ENCODE peak calls at places on chromosomes 1 and 21, in ten cellular contexts. X is hepatocyte; L is GM10248; Y is substantia nigra; T is left cardiac atrium; K is central memory CD8-positive, alpha-beta T cell; R is NCI-H460; W is lung microvascular endothelial cell; O is GM23248; N is iPS-NIHi11. G is an unnamed sample.

GRCh38 chr1:186033744-186034345 is 299.7 kb downstream of the HMCN1 start:
- DNase-seq in X (no peak), L (no peak), Y (no peak), T (peak), K (no peak), R (no peak), W (peak), O (peak), N (no peak), G (peak)

GRCh38 chr21:43608225-43608624 is 51.1 kb downstream of the HSF2BP start:
- DNase-seq in X (no peak), L (no peak), Y (no peak), T (no peak), K (no peak), R (no peak), W (no peak), O (peak), N (no peak), G (peak)

GRCh38 chr1:151266821-151267220 is 12.3 kb downstream of the PSMD4 start:
- DNase-seq in X (no peak), L (no peak), Y (no peak), T (no peak), K (no peak), R (no peak), W (no peak), O (no peak), N (no peak), G (no peak)

GRCh38 chr1:72241397-72241796 is 40.9 kb downstream of the NEGR1 start:
- DNase-seq in X (no peak), L (no peak), Y (no peak), T (no peak), K (no peak), R (no peak), W (no peak), O (peak), N (no peak), G (peak)

GRCh38 chr1:212161231-212161781 is 123.9 kb upstream of the PPP2R5A start:
- DNase-seq in X (no peak), L (no peak), Y (no peak), T (no peak), K (no peak), R (no peak), W (peak), O (peak), N (no peak), G (peak)

GRCh38 chr1:159911668-159912067 is 11.7 kb upstream of the CFAP45 start:
- DNase-seq in X (no peak), L (no peak), Y (no peak), T (peak), K (no peak), R (no peak), W (no peak), O (no peak), N (no peak), G (no peak)

GRCh38 chr1:225347123-225347683 is 80.6 kb downstream of the LBR start:
- DNase-seq in X (no peak), L (no peak), Y (no peak), T (no peak), K (no peak), R (no peak), W (no peak), O (no peak), N (no peak), G (no peak)

GRCh38 chr1:2481885-2482284 is 5.8 kb downstream of the PLCH2 start:
- DNase-seq in X (no peak), L (no peak), Y (no peak), T (no peak), K (no peak), R (no peak), W (no peak), O (no peak), N (no peak), G (no peak)

GRCh38 chr1:214123061-214123784 is 135.4 kb downstream of the PROX1 start:
- DNase-seq in X (peak), L (peak), Y (peak), T (no peak), K (no peak), R (peak), W (peak), O (peak), N (peak), G (peak)

GRCh38 chr1:43316738-43317520 is 16.1 kb downstream of the TIE1 start:
- DNase-seq in X (no peak), L (no peak), Y (no peak), T (peak), K (no peak), R (no peak), W (no peak), O (peak), N (peak), G (no peak)

GRCh38 chr1:24283326-24284155 is 35.6 kb upstream of the GRHL3 start:
- DNase-seq in X (peak), L (no peak), Y (no peak), T (no peak), K (no peak), R (peak), W (peak), O (peak), N (no peak), G (peak)

G was measured in amniotic epithelial cell.